ENCODE peak calls at places on chromosomes 4 and X, in five cellular contexts. Z, E, B, I and M are unnamed samples.

GRCh38 chr4:48360285-48360965 is 19.1 kb downstream of the SLAIN2 start:
- DNase-seq in Z (peak), E (no peak), B (no peak), I (no peak), M (peak)

GRCh38 chr4:41177016-41177415 is 37.3 kb downstream of the APBB2 start:
- DNase-seq in Z (peak), E (no peak), B (peak), I (peak), M (peak)

GRCh38 chrX:68878977-68879376 is 50.2 kb downstream of the EFNB1 start:
- DNase-seq in Z (no peak), E (no peak), B (no peak), I (no peak), M (no peak)

GRCh38 chr4:3047464-3048286 is 26.7 kb downstream of the HTT-AS start:
- DNase-seq in Z (peak), E (peak), B (peak), I (peak), M (no peak)

GRCh38 chr4:24753519-24753918 is 41.9 kb upstream of the SOD3 start:
- DNase-seq in Z (peak), E (no peak), B (peak), I (no peak), M (no peak)

GRCh38 chr4:54063224-54063623 is 1.2 kb downstream of the CHIC2 start:
- DNase-seq in Z (peak), E (no peak), B (peak), I (no peak), M (no peak)

GRCh38 chr4:1239141-1239948 is 9.6 kb downstream of the CTBP1 start:
- DNase-seq in Z (no peak), E (peak), B (no peak), I (no peak), M (no peak)

GRCh38 chrX:24702362-24703184 is 8.9 kb downstream of the POLA1 start:
- DNase-seq in Z (no peak), E (no peak), B (no peak), I (no peak), M (no peak)

GRCh38 chr4:172352351-172352750 is 539.1 kb downstream of the GALNTL6 start:
- DNase-seq in Z (no peak), E (no peak), B (no peak), I (no peak), M (peak)

GRCh38 chr4:172357006-172357405 is 543.8 kb downstream of the GALNTL6 start:
- DNase-seq in Z (no peak), E (no peak), B (no peak), I (no peak), M (no peak)

DNA sequence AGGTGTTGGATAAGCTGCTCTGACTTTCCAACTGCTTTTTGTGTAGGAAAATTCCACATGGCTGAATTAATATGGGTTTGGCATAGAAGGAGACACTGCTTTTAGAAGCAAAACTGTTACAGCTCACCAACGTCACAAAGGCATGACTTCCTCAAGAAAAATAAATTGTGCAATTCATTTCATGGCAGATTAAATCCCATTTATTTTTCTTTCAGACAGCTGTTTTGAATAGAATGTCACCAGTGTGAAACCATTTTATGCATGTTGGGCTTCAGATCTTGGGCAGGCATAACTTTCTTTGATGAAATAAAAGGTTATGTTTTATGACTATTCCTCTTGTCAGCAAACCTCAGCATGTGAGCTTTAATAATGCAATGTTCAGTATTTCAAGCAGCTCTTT is 542.8 kb downstream of the GALNTL6 start:
- DNase-seq in Z (no peak), E (no peak), B (no peak), I (no peak), M (peak)
- TF ChIP-seq CTCF in Z (no peak), E (no peak), B (no peak), I (no peak), M (no peak)

DNA sequence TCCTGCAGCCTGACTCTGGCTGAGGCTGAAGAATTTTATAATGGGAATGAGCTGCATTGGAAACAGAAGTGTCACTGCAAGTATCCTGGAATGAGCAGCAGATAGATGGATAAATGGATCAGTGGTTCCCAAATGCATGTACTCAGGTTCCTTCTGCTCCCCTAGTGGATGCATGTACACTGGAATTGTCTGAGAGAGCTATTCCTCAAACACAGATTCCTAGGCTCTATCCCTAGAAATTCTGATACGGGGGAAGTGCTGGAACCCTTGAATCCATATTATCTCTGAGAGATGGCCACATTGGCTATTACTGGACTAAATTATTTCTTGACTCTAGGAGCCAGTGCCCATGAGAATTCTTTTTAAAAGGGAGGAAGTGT is 64.8 kb downstream of the TMEM131L start:
- DNase-seq in Z (no peak), E (no peak), B (no peak), I (no peak), M (no peak)
- H3K4me3 ChIP-seq in Z (no peak), E (no peak), B (no peak), I (no peak), M (no peak)

DNA sequence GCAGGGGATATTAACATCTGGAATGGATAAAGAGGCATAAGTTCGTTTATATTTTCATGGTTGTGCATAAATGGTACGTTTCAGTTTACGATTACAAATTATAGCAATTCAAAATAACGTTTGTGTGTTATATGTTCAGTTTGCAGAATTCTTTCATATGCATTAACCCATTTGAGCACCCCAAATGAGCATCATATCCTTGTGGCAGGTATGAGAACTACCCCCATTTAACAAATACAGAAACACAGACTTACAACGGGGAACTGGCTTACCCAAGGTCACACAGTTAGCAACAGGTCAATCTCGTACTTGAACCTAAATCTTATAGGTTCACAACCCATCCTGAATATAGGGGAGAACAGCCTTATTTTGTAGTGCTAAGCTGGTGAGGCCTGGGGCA is 33.1 kb downstream of the EDNRA start:
- DNase-seq in Z (no peak), E (no peak), B (no peak), I (no peak), M (no peak)
- TF ChIP-seq CTCF in Z (peak), E (no peak), B (peak), I (no peak), M (no peak)

GRCh38 chr4:33532821-33533220 is 2711.5 kb downstream of the ARAP2 start:
- DNase-seq in Z (no peak), E (no peak), B (no peak), I (no peak), M (no peak)

GRCh38 chr4:33537527-33537926 is 2706.8 kb downstream of the ARAP2 start:
- DNase-seq in Z (no peak), E (no peak), B (no peak), I (no peak), M (no peak)
- H3K4me3 ChIP-seq in Z (no peak), E (no peak), B (no peak), I (no peak), M (no peak)

DNA sequence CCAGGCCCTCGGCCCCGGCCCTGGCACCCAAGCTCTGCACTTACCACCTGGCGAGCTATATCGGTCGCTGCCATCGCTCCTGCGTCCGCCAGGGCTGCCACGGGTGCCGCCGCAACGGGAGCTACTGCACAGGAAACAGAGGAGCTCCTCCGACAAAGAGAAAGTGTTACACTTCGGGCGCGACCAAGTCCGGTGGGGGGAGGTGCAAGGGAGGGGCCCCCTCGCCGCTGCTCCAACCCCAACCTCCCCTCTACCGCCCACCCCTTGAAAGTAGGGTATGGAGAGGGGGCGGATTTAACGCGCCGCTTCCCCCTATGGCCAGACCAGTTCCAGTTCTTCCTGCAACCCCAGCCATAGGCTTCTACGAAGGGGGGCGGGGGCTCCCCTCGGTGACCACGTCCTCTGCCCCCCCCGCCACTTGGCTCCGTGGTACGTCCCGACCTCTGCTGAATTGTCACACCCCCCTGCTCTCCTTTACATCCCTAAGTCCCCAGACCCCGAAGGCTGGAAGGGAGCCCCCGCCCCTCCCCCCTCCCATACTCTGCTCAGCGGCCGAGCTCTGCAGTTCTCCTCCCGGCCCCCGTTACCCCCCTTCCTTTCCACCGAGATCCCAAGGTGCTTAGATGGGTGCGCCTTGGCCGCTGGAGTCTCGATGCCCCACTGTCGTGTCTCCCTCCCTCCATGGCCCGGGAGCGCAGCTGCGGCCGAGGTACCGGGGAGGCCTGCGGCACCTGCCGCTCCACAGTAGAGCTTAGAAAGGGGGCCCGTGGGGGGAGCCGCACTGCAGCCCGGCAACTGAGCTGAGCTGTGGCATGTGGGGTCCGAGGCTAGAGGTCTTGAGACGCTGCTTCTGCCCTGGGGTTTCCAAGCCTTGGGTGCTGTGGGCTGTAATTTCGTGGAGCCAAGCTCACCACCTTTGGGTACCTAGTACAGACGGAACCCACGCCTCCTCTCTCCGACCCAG is at the start of gene SEPTIN6:
- DNase-seq in Z (peak), E (peak), B (peak), I (peak), M (peak)
- TF ChIP-seq CTCF in Z (no peak), E (no peak), B (no peak), I (no peak), M (no peak)

GRCh38 chrX:75781618-75782017 is 3.4 kb downstream of the MAGEE2 start:
- DNase-seq in Z (no peak), E (peak), B (no peak), I (no peak), M (no peak)

GRCh38 chrX:75786290-75786689 is 1.2 kb upstream of the MAGEE2 start:
- DNase-seq in Z (no peak), E (no peak), B (no peak), I (no peak), M (no peak)

GRCh38 chrX:75784689-75785491 is at the start of gene MAGEE2:
- DNase-seq in Z (no peak), E (peak), B (no peak), I (no peak), M (no peak)
- H3K4me3 ChIP-seq in Z (no peak), E (peak), B (no peak), I (no peak), M (peak)

GRCh38 chr4:103100691-103101090 is 1.1 kb upstream of the BDH2 start:
- DNase-seq in Z (no peak), E (no peak), B (no peak), I (no peak), M (no peak)

GRCh38 chr4:103098331-103098730 is 1.3 kb downstream of the BDH2 start:
- DNase-seq in Z (peak), E (no peak), B (no peak), I (no peak), M (no peak)

GRCh38 chr4:103098746-103099421 is 750 bp downstream of the BDH2 start:
- DNase-seq in Z (peak), E (no peak), B (no peak), I (no peak), M (no peak)

GRCh38 chr4:103097112-103097511 is 2.5 kb downstream of the BDH2 start:
- DNase-seq in Z (no peak), E (no peak), B (no peak), I (no peak), M (no peak)

GRCh38 chr4:103099691-103100392 is at the start of gene BDH2:
- DNase-seq in Z (peak), E (no peak), B (peak), I (peak), M (peak)
- TF ChIP-seq CTCF in Z (peak), E (peak), B (peak), I (peak), M (peak)

GRCh38 chrX:153925387-153925738 is 701 bp downstream of the ARHGAP4 start:
- DNase-seq in Z (no peak), E (no peak), B (no peak), I (no peak), M (no peak)
- H3K4me3 ChIP-seq in Z (no peak), E (peak), B (no peak), I (peak), M (no peak)

DNA sequence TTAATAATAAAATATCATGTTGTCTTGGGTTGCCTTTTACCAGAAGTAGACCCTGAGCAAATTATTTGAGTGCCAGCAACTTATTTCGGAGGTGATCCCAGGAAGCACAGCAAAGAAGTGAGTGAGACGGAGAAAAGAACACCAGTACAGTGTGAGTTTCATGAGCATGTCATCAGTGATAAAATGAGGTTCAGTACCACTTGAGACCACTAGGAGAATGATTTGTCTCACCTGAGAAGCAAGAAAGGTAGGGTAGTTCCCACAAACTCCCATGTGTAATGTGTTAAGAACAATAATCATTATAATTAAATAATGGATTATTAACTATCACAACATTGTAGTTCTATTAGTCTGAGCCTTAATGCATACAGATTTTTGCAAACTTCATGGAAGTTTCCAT is 112.8 kb upstream of the DMD start:
- DNase-seq in Z (no peak), E (no peak), B (no peak), I (peak), M (no peak)
- TF ChIP-seq CTCF in Z (peak), E (no peak), B (no peak), I (peak), M (peak)

DNA sequence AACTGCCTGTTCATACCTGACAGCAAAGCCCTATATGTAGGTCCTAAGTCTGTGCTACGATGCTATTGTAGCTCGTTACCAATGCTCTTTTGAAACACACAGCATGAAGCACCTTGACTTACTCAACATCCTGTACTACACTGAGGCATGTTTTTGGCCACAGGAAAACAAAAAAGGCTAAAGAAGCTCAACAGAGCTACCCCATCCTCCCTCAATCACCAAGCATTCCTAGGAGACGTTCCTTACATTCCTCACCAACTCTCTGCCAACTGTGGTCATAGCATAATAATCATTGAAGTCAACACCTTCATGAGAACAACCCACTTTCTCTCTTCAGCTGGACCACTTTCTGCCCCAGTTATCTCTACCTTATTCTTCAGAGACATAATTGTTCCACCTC is 73.7 kb upstream of the SLC25A43 start:
- DNase-seq in Z (peak), E (no peak), B (no peak), I (no peak), M (peak)
- H3K4me3 ChIP-seq in Z (no peak), E (no peak), B (no peak), I (no peak), M (no peak)